ENCODE peak calls at places on chromosomes 1 and 21, in five cellular contexts. One of them, this sample, is unnamed.
A peak's percentile ranks its signal among the peaks of the same experiment; 100 is the strongest.

GRCh38 chr1:20124451-20125057 is 5.2 kb upstream of the PLA2G2D start:
- DNase-seq in endothelial cell of umbilical vein: peak; percentile 65
- DNase-seq in GM12878: no peak
- DNase-seq in A549: peak; percentile 44
- DNase-seq in SK-N-SH: no peak
- DNase-seq in this sample: no peak

GRCh38 chr1:21818661-21819060 is 6.6 kb downstream of the LDLRAD2 start:
- DNase-seq in endothelial cell of umbilical vein: no peak
- DNase-seq in GM12878: no peak
- DNase-seq in A549: peak; percentile 66
- DNase-seq in SK-N-SH: peak; percentile 97
- DNase-seq in this sample: peak; percentile 48

GRCh38 chr21:32360401-32360981 is 32.3 kb downstream of the URB1 start:
- DNase-seq in endothelial cell of umbilical vein: peak; percentile 85
- DNase-seq in GM12878: no peak
- DNase-seq in A549: no peak
- DNase-seq in SK-N-SH: no peak
- DNase-seq in this sample: no peak

GRCh38 chr1:175072131-175072941 is 4.7 kb downstream of the TNN start:
- DNase-seq in endothelial cell of umbilical vein: peak; percentile 41
- DNase-seq in GM12878: no peak
- DNase-seq in A549: no peak
- DNase-seq in SK-N-SH: no peak
- DNase-seq in this sample: no peak

GRCh38 chr21:45256912-45257672 is 30.6 kb downstream of the POFUT2 start:
- DNase-seq in endothelial cell of umbilical vein: peak; percentile 61
- DNase-seq in GM12878: no peak
- DNase-seq in A549: no peak
- DNase-seq in SK-N-SH: peak; percentile 68
- DNase-seq in this sample: no peak

GRCh38 chr1:125087691-125088090 is 3902.9 kb downstream of the SRGAP2C start:
- DNase-seq in endothelial cell of umbilical vein: no peak
- DNase-seq in GM12878: no peak
- DNase-seq in A549: no peak
- DNase-seq in SK-N-SH: no peak
- DNase-seq in this sample: no peak

GRCh38 chr1:219585837-219586465 is 27.0 kb downstream of the ZC3H11B start:
- DNase-seq in endothelial cell of umbilical vein: no peak
- DNase-seq in GM12878: no peak
- DNase-seq in A549: no peak
- DNase-seq in SK-N-SH: no peak
- DNase-seq in this sample: no peak

GRCh38 chr1:25431495-25432363 is 1.0 kb downstream of the MACO1 start:
- DNase-seq in endothelial cell of umbilical vein: peak; percentile 24
- DNase-seq in GM12878: no peak
- DNase-seq in A549: no peak
- DNase-seq in SK-N-SH: no peak
- DNase-seq in this sample: no peak

GRCh38 chr21:39845581-39846130 is 21.6 kb upstream of the PCP4 start:
- DNase-seq in endothelial cell of umbilical vein: no peak
- DNase-seq in GM12878: no peak
- DNase-seq in A549: no peak
- DNase-seq in SK-N-SH: no peak
- DNase-seq in this sample: no peak

GRCh38 chr1:29395724-29396437 is 159.6 kb downstream of the PTPRU start:
- DNase-seq in endothelial cell of umbilical vein: no peak
- DNase-seq in GM12878: no peak
- DNase-seq in A549: no peak
- DNase-seq in SK-N-SH: peak; percentile 6
- DNase-seq in this sample: no peak

GRCh38 chr1:95983831-95984230 is 737.8 kb upstream of the PTBP2 start:
- DNase-seq in endothelial cell of umbilical vein: no peak
- DNase-seq in GM12878: no peak
- DNase-seq in A549: no peak
- DNase-seq in SK-N-SH: no peak
- DNase-seq in this sample: no peak

GRCh38 chr1:14738235-14738634 is 139.8 kb downstream of the KAZN start:
- DNase-seq in endothelial cell of umbilical vein: no peak
- DNase-seq in GM12878: no peak
- DNase-seq in A549: no peak
- DNase-seq in SK-N-SH: no peak
- DNase-seq in this sample: no peak

GRCh38 chr1:23795676-23796465 is 4.7 kb downstream of the GALE start:
- DNase-seq in endothelial cell of umbilical vein: no peak
- DNase-seq in GM12878: no peak
- DNase-seq in A549: no peak
- DNase-seq in SK-N-SH: no peak
- DNase-seq in this sample: no peak

GRCh38 chr1:209748620-209749019 is 7.2 kb upstream of the TRAF3IP3 start:
- DNase-seq in endothelial cell of umbilical vein: no peak
- DNase-seq in GM12878: no peak
- DNase-seq in A549: no peak
- DNase-seq in SK-N-SH: no peak
- DNase-seq in this sample: no peak

GRCh38 chr21:34836933-34837505 is 168.2 kb downstream of the CLIC6 start:
- DNase-seq in endothelial cell of umbilical vein: no peak
- DNase-seq in GM12878: no peak
- DNase-seq in A549: no peak
- DNase-seq in SK-N-SH: no peak
- DNase-seq in this sample: no peak

GRCh38 chr1:31707711-31708110 is 3.9 kb upstream of the COL16A1 start:
- DNase-seq in endothelial cell of umbilical vein: peak; percentile 68
- DNase-seq in GM12878: peak; percentile 43
- DNase-seq in A549: no peak
- DNase-seq in SK-N-SH: no peak
- DNase-seq in this sample: no peak

GRCh38 chr1:90434460-90434859 is 282.6 kb downstream of the BARHL2 start:
- DNase-seq in endothelial cell of umbilical vein: peak; percentile 2
- DNase-seq in GM12878: no peak
- DNase-seq in A549: no peak
- DNase-seq in SK-N-SH: no peak
- DNase-seq in this sample: no peak

GRCh38 chr21:42234464-42235241 is 15.7 kb downstream of the ABCG1 start:
- DNase-seq in endothelial cell of umbilical vein: peak; percentile 52
- DNase-seq in GM12878: no peak
- DNase-seq in A549: peak; percentile 28
- DNase-seq in SK-N-SH: peak; percentile 92
- DNase-seq in this sample: peak; percentile 4

GRCh38 chr21:42231761-42232160 is 12.8 kb downstream of the ABCG1 start:
- DNase-seq in endothelial cell of umbilical vein: no peak
- DNase-seq in GM12878: no peak
- DNase-seq in A549: no peak
- DNase-seq in SK-N-SH: no peak
- DNase-seq in this sample: no peak

GRCh38 chr21:42234026-42234425 is 15.1 kb downstream of the ABCG1 start:
- DNase-seq in endothelial cell of umbilical vein: no peak
- DNase-seq in GM12878: no peak
- DNase-seq in A549: no peak
- DNase-seq in SK-N-SH: peak; percentile 30
- DNase-seq in this sample: no peak

GRCh38 chr21:42232176-42232825 is 13.4 kb downstream of the ABCG1 start:
- DNase-seq in endothelial cell of umbilical vein: no peak
- DNase-seq in GM12878: no peak
- DNase-seq in A549: no peak
- DNase-seq in SK-N-SH: no peak
- DNase-seq in this sample: no peak

DNA sequence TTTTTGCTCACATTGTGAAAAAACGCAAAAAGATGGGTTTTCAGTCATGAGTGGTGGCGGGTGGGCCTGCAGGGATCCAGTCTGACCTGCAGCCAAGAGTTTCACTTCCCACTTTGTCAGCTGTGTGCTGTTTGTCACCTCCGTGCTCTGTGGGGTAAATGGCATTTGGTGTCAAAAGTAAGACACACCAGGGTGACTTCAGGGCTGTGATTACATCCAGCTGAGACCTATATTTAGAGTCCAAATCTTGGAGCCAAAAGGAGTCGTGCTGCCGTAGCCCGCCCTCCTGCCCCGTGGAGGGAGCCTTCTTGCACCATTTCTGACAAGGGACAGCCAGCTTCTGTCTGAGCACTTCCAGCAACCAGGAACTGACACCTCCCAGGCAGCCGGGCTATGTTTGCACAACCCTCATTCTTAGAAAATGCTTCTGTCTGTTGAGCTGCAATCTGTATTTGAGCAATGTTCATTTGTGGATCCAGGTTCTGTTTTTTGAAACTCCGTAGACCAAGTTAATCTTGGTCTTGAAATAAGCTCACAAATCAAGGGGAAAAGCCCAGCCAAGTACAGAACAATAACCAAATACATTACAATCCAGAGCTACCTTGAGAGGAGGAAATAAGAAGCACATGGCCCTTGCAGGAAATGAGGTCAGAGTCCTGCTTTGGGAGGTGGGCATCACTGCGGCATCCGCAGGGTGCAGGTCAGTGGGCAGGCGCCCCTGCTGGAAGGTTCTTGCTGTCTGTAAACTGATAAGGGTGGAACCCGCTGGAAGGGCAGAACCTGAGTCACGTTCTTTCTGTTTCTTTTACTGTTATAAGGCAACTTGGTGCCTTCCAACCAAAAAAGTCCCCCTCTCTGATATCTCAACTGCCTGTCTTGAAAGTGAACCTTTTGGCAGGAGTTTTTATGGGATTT is 14.4 kb downstream of the ABCG1 start:
- DNase-seq in endothelial cell of umbilical vein: peak; percentile 86
- DNase-seq in GM12878: peak; percentile 82
- DNase-seq in A549: no peak
- DNase-seq in SK-N-SH: peak; percentile 66
- DNase-seq in this sample: peak; percentile 30
- TF ChIP-seq MAX in endothelial cell of umbilical vein: peak; percentile 66
- TF ChIP-seq MAX in GM12878: no peak
- TF ChIP-seq MAX in A549: no peak
- TF ChIP-seq MAX in SK-N-SH: no peak
- TF ChIP-seq MAX in this sample: no peak

GRCh38 chr1:33261344-33261743 is 5.1 kb downstream of the ZNF362 start:
- DNase-seq in endothelial cell of umbilical vein: no peak
- DNase-seq in GM12878: no peak
- DNase-seq in A549: no peak
- DNase-seq in SK-N-SH: no peak
- DNase-seq in this sample: no peak
- TF ChIP-seq MAX in endothelial cell of umbilical vein: no peak
- TF ChIP-seq MAX in GM12878: no peak
- TF ChIP-seq MAX in A549: no peak
- TF ChIP-seq MAX in SK-N-SH: no peak
- TF ChIP-seq MAX in this sample: no peak

GRCh38 chr1:75412616-75413015 is 198.3 kb downstream of the SLC44A5 start:
- DNase-seq in endothelial cell of umbilical vein: no peak
- DNase-seq in GM12878: no peak
- DNase-seq in A549: no peak
- DNase-seq in SK-N-SH: no peak
- DNase-seq in this sample: no peak
- TF ChIP-seq MAX in endothelial cell of umbilical vein: no peak
- TF ChIP-seq MAX in GM12878: no peak
- TF ChIP-seq MAX in A549: no peak
- TF ChIP-seq MAX in SK-N-SH: no peak
- TF ChIP-seq MAX in this sample: no peak

DNA sequence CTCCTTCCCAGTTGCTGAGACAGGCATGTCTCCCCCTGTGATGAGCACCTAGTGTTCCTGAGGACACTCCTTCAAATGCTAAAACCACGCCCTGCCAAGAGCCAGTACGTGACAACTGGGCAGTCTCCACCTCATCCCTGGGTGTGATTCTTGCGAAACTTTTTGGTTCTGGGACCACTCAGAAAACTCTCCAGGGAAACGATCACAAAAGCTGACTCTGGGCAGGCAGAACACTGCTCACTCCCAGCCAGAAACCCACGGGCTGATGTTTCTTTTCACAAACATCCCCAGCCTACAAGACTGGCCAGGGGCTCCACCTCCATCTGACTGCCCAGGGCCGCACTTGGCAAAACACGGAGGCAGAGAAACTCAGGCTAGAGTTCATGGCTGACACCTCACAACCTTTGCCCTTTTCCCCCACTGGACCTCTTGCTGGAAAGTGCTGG is 24.4 kb downstream of the DHRS3 start:
- DNase-seq in endothelial cell of umbilical vein: no peak
- DNase-seq in GM12878: no peak
- DNase-seq in A549: no peak
- DNase-seq in SK-N-SH: no peak
- DNase-seq in this sample: no peak
- TF ChIP-seq MAX in endothelial cell of umbilical vein: no peak
- TF ChIP-seq MAX in GM12878: no peak
- TF ChIP-seq MAX in A549: peak; percentile 32
- TF ChIP-seq MAX in SK-N-SH: no peak
- TF ChIP-seq MAX in this sample: no peak

DNA sequence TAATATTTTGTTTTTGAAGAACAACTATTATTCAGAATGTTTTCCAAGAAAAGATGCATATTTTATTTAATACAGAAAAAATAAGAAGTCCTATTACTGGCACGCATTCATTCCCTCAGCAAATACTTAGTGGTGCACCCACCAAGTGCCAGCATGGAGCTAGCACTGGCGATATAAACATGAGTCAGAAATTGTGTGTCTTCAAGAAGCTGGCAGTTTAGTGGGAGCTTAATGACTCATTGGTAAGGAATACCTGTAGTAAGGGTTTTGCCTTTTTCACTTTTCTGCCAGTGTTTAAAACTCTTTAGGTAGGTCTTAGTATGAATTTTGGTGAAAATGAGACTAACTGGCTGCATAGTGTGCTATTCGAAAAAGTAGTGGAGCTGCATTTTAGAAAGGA is 6.3 kb downstream of the MAGI3 start:
- DNase-seq in endothelial cell of umbilical vein: peak; percentile 20
- DNase-seq in GM12878: no peak
- DNase-seq in A549: peak; percentile 37
- DNase-seq in SK-N-SH: no peak
- DNase-seq in this sample: no peak
- TF ChIP-seq MAX in endothelial cell of umbilical vein: no peak
- TF ChIP-seq MAX in GM12878: no peak
- TF ChIP-seq MAX in A549: no peak
- TF ChIP-seq MAX in SK-N-SH: peak; percentile 70
- TF ChIP-seq MAX in this sample: no peak